ENCODE peak calls at places on chromosomes 7 and 10, in eight cellular contexts. J, W, L, G, C, X, D and A are unnamed samples. For H3K4me1, the result is how much of the 10 kb centered on the place peaks cover.

GRCh38 chr7:158602905-158603772 is 15.5 kb upstream of the PTPRN2 start:
- DNase-seq in C (peak), W (no peak), L (no peak), G (no peak), J (no peak), X (no peak), D (peak), A (no peak)

GRCh38 chr7:134813668-134814067 is 34.2 kb downstream of the CALD1 start:
- DNase-seq in L (no peak), D (peak), W (no peak), J (no peak), C (no peak), X (no peak), G (no peak), A (no peak)

GRCh38 chr7:112103246-112103645 is 103.0 kb downstream of the DOCK4 start:
- DNase-seq in D (peak), L (no peak), X (no peak), C (no peak), J (peak), W (peak), G (no peak), A (no peak)

GRCh38 chr7:90999989-91000979 is 263.9 kb upstream of the FZD1 start:
- DNase-seq in G (no peak), W (no peak), D (no peak), C (no peak), L (no peak), X (no peak), J (no peak), A (no peak)

GRCh38 chr7:80614911-80615310 is 23.5 kb upstream of the CD36 start:
- DNase-seq in G (no peak), J (no peak), C (peak), W (no peak), D (peak), X (no peak), L (no peak), A (no peak)

GRCh38 chr7:92778972-92779371 is 57.4 kb downstream of the CDK6 start:
- DNase-seq in X (no peak), C (peak), D (peak), G (no peak), W (peak), J (no peak), L (no peak), A (no peak)

GRCh38 chr10:24215193-24215592 is 6.3 kb downstream of the KIAA1217 start:
- DNase-seq in W (no peak), L (peak), J (no peak), G (no peak), D (no peak), X (no peak), C (no peak), A (no peak)

GRCh38 chr7:143906895-143907294 is 4.9 kb upstream of the TCAF1 start:
- DNase-seq in L (no peak), D (no peak), G (peak), C (no peak), J (peak), X (no peak), W (no peak), A (no peak)

GRCh38 chr10:26773633-26774032 is 76.1 kb downstream of the PDSS1 start:
- DNase-seq in X (no peak), L (no peak), J (no peak), D (no peak), G (no peak), W (no peak), C (no peak), A (no peak)

GRCh38 chr7:94655884-94656657 is at the start of gene SGCE:
- DNase-seq in J (peak), C (peak), W (peak), X (peak), D (peak), L (peak), G (peak), A (peak)

GRCh38 chr7:44293561-44294324 is 31.7 kb downstream of the CAMK2B start:
- DNase-seq in X (no peak), W (peak), L (peak), C (no peak), D (no peak), G (no peak), J (no peak), A (peak)

DNA sequence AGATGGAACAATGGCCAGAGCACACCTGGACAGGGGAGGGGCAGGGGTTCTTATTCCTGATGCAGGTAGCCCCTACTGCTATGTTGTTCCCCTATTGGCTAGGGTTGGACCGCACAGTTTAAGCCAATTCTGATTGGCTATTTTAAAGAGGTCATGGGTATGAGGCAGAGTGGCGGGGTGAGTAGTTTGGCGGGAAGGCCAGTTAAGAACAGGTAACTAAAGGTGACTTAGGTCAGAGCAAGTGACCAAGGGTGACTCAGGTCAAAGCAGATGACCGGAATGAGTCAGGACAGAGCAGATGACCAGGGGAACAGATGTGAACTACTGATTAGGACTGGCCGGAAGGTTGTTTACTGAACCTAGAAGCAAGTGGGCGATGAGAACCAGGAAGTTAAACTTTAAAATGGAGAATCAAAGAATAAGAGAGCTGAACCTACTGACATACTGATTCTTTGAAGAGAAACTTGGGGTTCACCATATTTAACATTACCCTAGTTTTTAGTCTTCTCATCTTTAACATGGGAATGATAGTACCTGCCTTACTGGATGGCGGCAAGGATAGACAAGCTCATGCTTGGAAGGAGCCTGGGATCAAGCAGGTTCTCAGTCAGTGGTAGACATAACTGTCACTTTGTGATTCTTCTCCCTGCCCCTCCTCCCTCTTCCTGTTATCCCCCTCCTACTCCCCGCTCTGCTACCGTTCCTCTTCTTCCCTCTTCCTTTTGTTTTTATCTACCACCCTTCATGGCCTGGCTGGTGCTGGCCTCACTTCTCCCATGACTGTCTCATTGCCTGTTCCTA is 55.0 kb downstream of the CCNY start:
- DNase-seq in G (peak), C (no peak), W (no peak), D (no peak), J (no peak), X (no peak), L (no peak), A (no peak)
- H3K4me1 ChIP-seq in G (half or more), C (under half), W (under half), D (under half), J (under half), X (under half), L (under half), A (half or more)

GRCh38 chr7:56447864-56448693 is 331.9 kb upstream of the NUPR2 start:
- DNase-seq in X (no peak), L (peak), C (no peak), D (no peak), G (no peak), W (no peak), J (no peak), A (no peak)
- H3K4me3 ChIP-seq in X (no peak), L (no peak), C (no peak), D (no peak), G (no peak), W (no peak), J (no peak), A (peak)

GRCh38 chr7:6252748-6253147 is 19.7 kb downstream of the CYTH3 start:
- DNase-seq in C (no peak), G (no peak), D (peak), W (no peak), L (no peak), X (no peak), J (no peak), A (no peak)
- H3K4me1 ChIP-seq in C (half or more), G (under half), D (under half), W (under half), L (under half), X (under half), J (under half), A (half or more)

GRCh38 chr7:140403878-140404564 is at the start of gene RAB19:
- DNase-seq in L (no peak), J (peak), X (peak), G (no peak), D (no peak), W (peak), C (no peak), A (no peak)

GRCh38 chr7:140400381-140400780 is 2.1 kb upstream of the SLC37A3 start:
- DNase-seq in L (no peak), J (no peak), W (no peak), D (no peak), C (no peak), G (no peak), X (no peak), A (no peak)

GRCh38 chr7:140398821-140399220 is 491 bp upstream of the SLC37A3 start:
- DNase-seq in W (no peak), C (no peak), G (no peak), L (no peak), X (no peak), D (no peak), J (no peak), A (no peak)

GRCh38 chr7:140402178-140402835 is 1.6 kb upstream of the RAB19 start:
- DNase-seq in C (no peak), L (no peak), X (no peak), D (peak), W (no peak), G (no peak), J (no peak), A (no peak)

GRCh38 chr7:140404565-140405080 is 765 bp downstream of the RAB19 start:
- DNase-seq in L (no peak), D (no peak), G (no peak), X (no peak), C (no peak), W (no peak), J (no peak), A (no peak)
- H3K4me3 ChIP-seq in L (no peak), D (no peak), G (no peak), X (peak), C (no peak), W (peak), J (no peak), A (no peak)

DNA sequence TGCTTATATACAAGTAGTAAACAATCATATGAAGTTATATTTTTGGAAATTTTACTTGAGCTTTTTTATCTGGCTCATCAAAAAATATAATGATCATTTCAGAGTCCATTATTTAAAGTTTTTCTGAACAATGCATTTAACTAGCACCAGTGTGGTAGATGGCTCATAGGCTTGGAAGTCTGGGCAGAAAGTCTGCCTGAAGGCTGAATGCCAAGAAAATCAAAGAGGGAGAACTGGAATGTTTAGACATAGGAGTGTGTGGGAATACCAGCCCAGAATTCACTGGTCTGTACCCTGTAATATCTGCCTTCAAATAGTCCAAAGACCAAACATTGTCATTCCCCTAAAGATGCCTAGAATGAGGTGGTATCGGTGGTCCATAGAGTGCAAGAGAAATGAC is 40.3 kb upstream of the ANK3 start:
- DNase-seq in J (no peak), L (no peak), X (no peak), C (no peak), W (no peak), D (peak), G (no peak), A (no peak)
- H3K4me1 ChIP-seq in J (under half), L (under half), X (under half), C (half or more), W (under half), D (under half), G (under half), A (under half)